ENCODE peak calls at places on chromosomes 3 and 15, in seven cellular contexts. One of them, this sample, is unnamed.

GRCh38 chr3:99249627-99250026 is 348.1 kb upstream of the DCBLD2 start:
- DNase-seq in IMR-90: no peak
- DNase-seq in sigmoid colon: no peak
- DNase-seq in HCT116: no peak
- DNase-seq in spleen: no peak
- DNase-seq in A549: no peak
- DNase-seq in ovary: no peak
- DNase-seq in this sample: no peak

GRCh38 chr15:40336129-40337122 is 4.3 kb downstream of the CCDC9B start:
- DNase-seq in IMR-90: no peak
- DNase-seq in sigmoid colon: no peak
- DNase-seq in A549: no peak
- DNase-seq in HCT116: no peak
- DNase-seq in spleen: no peak
- DNase-seq in ovary: no peak
- DNase-seq in this sample: peak; percentile 60

GRCh38 chr15:89905846-89906378 is 6.8 kb downstream of the ARPIN start:
- DNase-seq in ovary: no peak
- DNase-seq in sigmoid colon: no peak
- DNase-seq in spleen: no peak
- DNase-seq in HCT116: no peak
- DNase-seq in A549: no peak
- DNase-seq in IMR-90: no peak
- DNase-seq in this sample: no peak

GRCh38 chr3:127124135-127124534 is 68.8 kb upstream of the PRR23E start:
- DNase-seq in spleen: no peak
- DNase-seq in IMR-90: peak; percentile 4
- DNase-seq in HCT116: no peak
- DNase-seq in A549: no peak
- DNase-seq in sigmoid colon: no peak
- DNase-seq in ovary: no peak
- DNase-seq in this sample: no peak

GRCh38 chr3:154275308-154275707 is 49.0 kb downstream of the DHX36 start:
- DNase-seq in HCT116: no peak
- DNase-seq in spleen: no peak
- DNase-seq in IMR-90: no peak
- DNase-seq in A549: no peak
- DNase-seq in sigmoid colon: no peak
- DNase-seq in ovary: no peak
- DNase-seq in this sample: no peak

GRCh38 chr3:182979719-182980191 is 583 bp downstream of the DCUN1D1 start:
- DNase-seq in IMR-90: peak; percentile 5
- DNase-seq in sigmoid colon: peak; percentile 68
- DNase-seq in ovary: peak; percentile 59
- DNase-seq in A549: peak; percentile 6
- DNase-seq in spleen: no peak
- DNase-seq in HCT116: no peak
- DNase-seq in this sample: peak; percentile 63

GRCh38 chr3:194277547-194278091 is 73.5 kb downstream of the CPN2 start:
- DNase-seq in sigmoid colon: peak; percentile 90
- DNase-seq in IMR-90: peak; percentile 33
- DNase-seq in HCT116: no peak
- DNase-seq in A549: no peak
- DNase-seq in spleen: no peak
- DNase-seq in ovary: peak; percentile 91
- DNase-seq in this sample: no peak

GRCh38 chr3:64351713-64352595 is 126.7 kb upstream of the PRICKLE2 start:
- DNase-seq in HCT116: no peak
- DNase-seq in ovary: no peak
- DNase-seq in sigmoid colon: no peak
- DNase-seq in A549: no peak
- DNase-seq in IMR-90: peak; percentile 54
- DNase-seq in spleen: no peak
- DNase-seq in this sample: no peak

GRCh38 chr3:46660543-46661523 is 32.6 kb downstream of the ALS2CL start:
- DNase-seq in IMR-90: no peak
- DNase-seq in ovary: no peak
- DNase-seq in HCT116: no peak
- DNase-seq in sigmoid colon: peak; percentile 54
- DNase-seq in spleen: no peak
- DNase-seq in A549: no peak
- DNase-seq in this sample: peak; percentile 16

GRCh38 chr15:83098079-83098478 is 9.4 kb upstream of the TM6SF1 start:
- DNase-seq in A549: no peak
- DNase-seq in ovary: no peak
- DNase-seq in spleen: no peak
- DNase-seq in HCT116: no peak
- DNase-seq in sigmoid colon: no peak
- DNase-seq in IMR-90: no peak
- DNase-seq in this sample: no peak

DNA sequence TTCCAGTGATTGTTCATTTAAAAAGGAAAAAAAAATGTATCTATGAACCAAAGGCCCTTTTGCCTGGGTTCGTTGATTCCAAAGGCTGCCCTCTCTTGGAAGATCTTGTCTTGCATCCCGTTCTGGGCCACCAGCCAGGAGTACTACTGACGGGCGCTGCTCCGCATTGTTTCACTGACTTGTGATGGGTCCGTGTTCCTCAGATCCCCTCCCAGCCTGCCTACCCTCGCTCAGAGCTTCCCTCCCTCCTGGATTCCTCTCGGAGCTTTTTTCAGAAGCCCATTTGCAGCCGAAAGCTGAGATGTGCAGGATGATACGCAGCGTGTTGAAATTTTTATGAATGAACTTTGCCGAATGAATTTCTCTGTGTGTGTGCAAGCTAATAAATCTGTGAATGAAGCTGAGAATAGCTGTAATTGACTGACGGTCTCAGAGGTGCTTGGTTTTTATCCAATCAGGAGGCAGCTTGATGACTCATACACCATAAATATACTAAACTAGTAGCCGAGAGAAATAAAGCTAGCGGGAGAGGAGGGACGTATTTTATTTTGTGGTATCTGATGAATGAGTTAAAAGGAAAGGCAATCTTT is at the start of gene SHC4:
- DNase-seq in IMR-90: peak; percentile 86
- DNase-seq in spleen: no peak
- DNase-seq in sigmoid colon: peak; percentile 87
- DNase-seq in ovary: peak; percentile 62
- DNase-seq in A549: peak; percentile 37
- DNase-seq in HCT116: no peak
- DNase-seq in this sample: peak; percentile 61
- TF ChIP-seq CTCF in IMR-90: peak; percentile 39
- TF ChIP-seq CTCF in spleen: no peak
- TF ChIP-seq CTCF in sigmoid colon: peak; percentile 18
- TF ChIP-seq CTCF in ovary: no peak
- TF ChIP-seq CTCF in A549: peak; percentile 29
- TF ChIP-seq CTCF in HCT116: peak; percentile 25
- TF ChIP-seq CTCF in this sample: no peak

GRCh38 chr3:43692971-43693370 is 2.2 kb downstream of the ABHD5 start:
- DNase-seq in sigmoid colon: no peak
- DNase-seq in spleen: no peak
- DNase-seq in IMR-90: no peak
- DNase-seq in HCT116: no peak
- DNase-seq in ovary: no peak
- DNase-seq in A549: no peak
- DNase-seq in this sample: no peak

GRCh38 chr3:43692085-43692484 is 1.3 kb downstream of the ABHD5 start:
- DNase-seq in ovary: no peak
- DNase-seq in HCT116: no peak
- DNase-seq in IMR-90: no peak
- DNase-seq in spleen: no peak
- DNase-seq in sigmoid colon: no peak
- DNase-seq in A549: no peak
- DNase-seq in this sample: peak; percentile 22

GRCh38 chr3:43690400-43691119 is at the start of gene ABHD5:
- DNase-seq in HCT116: peak; percentile 88
- DNase-seq in IMR-90: peak; percentile 95
- DNase-seq in ovary: peak; percentile 93
- DNase-seq in spleen: peak; percentile 99
- DNase-seq in A549: peak; percentile 78
- DNase-seq in sigmoid colon: peak; percentile 93
- DNase-seq in this sample: peak; percentile 95

GRCh38 chr3:43689766-43690399 is 855 bp upstream of the ABHD5 start:
- DNase-seq in HCT116: no peak
- DNase-seq in spleen: no peak
- DNase-seq in IMR-90: no peak
- DNase-seq in A549: no peak
- DNase-seq in ovary: no peak
- DNase-seq in sigmoid colon: no peak
- DNase-seq in this sample: no peak

DNA sequence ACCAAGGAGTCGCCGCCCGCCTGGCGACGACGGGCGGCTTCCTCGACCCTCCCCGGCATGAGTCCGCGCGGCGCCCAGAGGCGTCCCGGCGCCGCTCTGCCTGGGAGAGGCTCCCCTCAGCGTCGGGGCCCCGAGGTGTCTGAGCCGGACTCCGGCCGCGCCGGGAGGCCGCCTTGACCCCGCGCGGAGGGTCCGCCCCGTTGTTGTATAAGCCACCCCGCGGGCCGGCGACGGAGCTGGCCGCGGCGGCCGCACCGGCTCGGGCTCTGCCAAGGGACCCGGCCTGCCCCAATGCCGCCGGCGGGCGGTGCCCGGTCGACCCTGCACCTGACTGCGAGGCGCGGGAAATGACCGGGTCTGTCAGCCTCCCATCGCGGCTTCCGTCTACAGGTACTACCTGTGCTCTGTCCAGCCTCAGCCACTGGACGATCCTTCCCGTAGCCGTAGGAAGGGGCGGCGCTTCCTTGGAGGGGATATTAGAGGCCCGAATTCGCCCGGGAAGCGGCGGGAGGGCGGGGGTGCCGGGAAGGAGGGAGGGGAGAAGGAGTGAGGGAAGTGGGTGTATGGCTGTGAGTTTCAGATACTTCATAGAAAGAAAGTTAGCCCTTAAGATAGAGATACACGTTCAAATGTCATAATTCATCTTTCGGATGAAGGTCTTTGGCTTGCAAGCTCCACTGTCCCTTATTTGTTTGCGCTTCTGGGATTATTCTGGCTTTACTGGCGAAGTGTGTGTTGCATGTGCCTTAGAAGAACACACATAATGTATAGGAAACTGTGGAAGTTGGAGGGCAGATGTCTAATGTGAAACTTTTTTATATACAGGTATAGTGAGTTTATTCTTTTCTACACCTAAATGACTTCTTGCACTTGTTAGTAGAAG is 623 bp downstream of the ABHD5 start:
- DNase-seq in HCT116: peak; percentile 68
- DNase-seq in IMR-90: peak; percentile 22
- DNase-seq in spleen: peak; percentile 93
- DNase-seq in ovary: peak; percentile 75
- DNase-seq in sigmoid colon: peak; percentile 82
- DNase-seq in A549: peak; percentile 33
- DNase-seq in this sample: peak; percentile 56
- TF ChIP-seq POLR2A in HCT116: no peak
- TF ChIP-seq POLR2A in IMR-90: no peak
- TF ChIP-seq POLR2A in spleen: no peak
- TF ChIP-seq POLR2A in ovary: no peak
- TF ChIP-seq POLR2A in sigmoid colon: no peak
- TF ChIP-seq POLR2A in A549: peak; percentile 38
- TF ChIP-seq POLR2A in this sample: no peak

GRCh38 chr15:50718700-50719125 is 32.1 kb upstream of the TRPM7 start:
- DNase-seq in sigmoid colon: no peak
- DNase-seq in ovary: no peak
- DNase-seq in HCT116: no peak
- DNase-seq in A549: no peak
- DNase-seq in spleen: no peak
- DNase-seq in IMR-90: no peak
- DNase-seq in this sample: no peak
- TF ChIP-seq CTCF in sigmoid colon: no peak
- TF ChIP-seq CTCF in ovary: no peak
- TF ChIP-seq CTCF in HCT116: no peak
- TF ChIP-seq CTCF in A549: no peak
- TF ChIP-seq CTCF in spleen: no peak
- TF ChIP-seq CTCF in IMR-90: no peak
- TF ChIP-seq CTCF in this sample: no peak

GRCh38 chr3:49013738-49014660 is 4.4 kb downstream of the DALRD3 start:
- DNase-seq in IMR-90: no peak
- DNase-seq in sigmoid colon: no peak
- DNase-seq in ovary: peak; percentile 31
- DNase-seq in A549: peak; percentile 43
- DNase-seq in HCT116: no peak
- DNase-seq in spleen: no peak
- DNase-seq in this sample: peak; percentile 66
- TF ChIP-seq POLR2A in IMR-90: no peak
- TF ChIP-seq POLR2A in sigmoid colon: no peak
- TF ChIP-seq POLR2A in ovary: no peak
- TF ChIP-seq POLR2A in A549: no peak
- TF ChIP-seq POLR2A in HCT116: no peak
- TF ChIP-seq POLR2A in spleen: no peak
- TF ChIP-seq POLR2A in this sample: no peak

GRCh38 chr3:102235679-102236078 is 199.1 kb upstream of the ZPLD1 start:
- DNase-seq in IMR-90: peak; percentile 27
- DNase-seq in sigmoid colon: no peak
- DNase-seq in spleen: no peak
- DNase-seq in HCT116: no peak
- DNase-seq in A549: no peak
- DNase-seq in ovary: no peak
- DNase-seq in this sample: peak; percentile 4
- TF ChIP-seq CTCF in IMR-90: peak; percentile 60
- TF ChIP-seq CTCF in sigmoid colon: peak; percentile 49
- TF ChIP-seq CTCF in spleen: no peak
- TF ChIP-seq CTCF in HCT116: peak; percentile 36
- TF ChIP-seq CTCF in A549: peak; percentile 34
- TF ChIP-seq CTCF in ovary: no peak
- TF ChIP-seq CTCF in this sample: peak; percentile 31

This sample was measured in NB4.